ENCODE peak calls at places on chromosomes 2 and 18, in eight cellular contexts. J, Q, D, N, V, C, A and P are unnamed samples.

GRCh38 chr2:46001741-46002506 is 295.3 kb upstream of the EPAS1 start:
- DNase-seq in J (no peak), Q (no peak), D (no peak), N (no peak), V (no peak), C (no peak), A (no peak), P (no peak)

GRCh38 chr2:70080597-70081200 is 6.6 kb upstream of the PCBP1 start:
- DNase-seq in J (no peak), Q (no peak), D (no peak), N (no peak), V (no peak), C (no peak), A (no peak), P (no peak)

GRCh38 chr2:225041871-225042799 is at the start of gene DOCK10:
- DNase-seq in J (peak), Q (peak), D (peak), N (no peak), V (peak), C (peak), A (peak), P (peak)

GRCh38 chr2:52934354-52934898 is 833.2 kb upstream of the CHAC2 start:
- DNase-seq in J (no peak), Q (peak), D (peak), N (no peak), V (no peak), C (no peak), A (peak), P (no peak)

GRCh38 chr2:150484461-150484931 is 3.0 kb downstream of the RND3 start:
- DNase-seq in J (no peak), Q (no peak), D (no peak), N (no peak), V (no peak), C (no peak), A (no peak), P (no peak)

GRCh38 chr2:73985318-73986084 is 791 bp downstream of the TET3 start:
- DNase-seq in J (peak), Q (peak), D (peak), N (no peak), V (peak), C (no peak), A (peak), P (no peak)

GRCh38 chr2:157627594-157628281 is 926 bp downstream of the ACVR1C start:
- DNase-seq in J (no peak), Q (no peak), D (no peak), N (no peak), V (peak), C (no peak), A (no peak), P (no peak)

GRCh38 chr18:77807650-77808049 is 558.0 kb downstream of the GALR1 start:
- DNase-seq in J (no peak), Q (no peak), D (no peak), N (no peak), V (no peak), C (no peak), A (no peak), P (no peak)

GRCh38 chr18:63025251-63025710 is 294.3 kb downstream of the BCL2 start:
- DNase-seq in J (no peak), Q (no peak), D (peak), N (no peak), V (no peak), C (no peak), A (no peak), P (no peak)

GRCh38 chr18:37429768-37430167 is 135.8 kb downstream of the CELF4 start:
- DNase-seq in J (no peak), Q (no peak), D (no peak), N (no peak), V (no peak), C (no peak), A (no peak), P (no peak)

GRCh38 chr2:127355407-127356008 is 32.3 kb downstream of the MAP3K2 start:
- DNase-seq in J (no peak), Q (peak), D (no peak), N (no peak), V (peak), C (no peak), A (peak), P (no peak)

GRCh38 chr2:213021971-213022899 is 129.2 kb downstream of the IKZF2 start:
- DNase-seq in J (no peak), Q (peak), D (no peak), N (no peak), V (no peak), C (no peak), A (no peak), P (no peak)

GRCh38 chr18:47175895-47176575 is at the start of gene IER3IP1:
- DNase-seq in J (peak), Q (peak), D (peak), N (peak), V (peak), C (peak), A (peak), P (peak)
- TF ChIP-seq CTCF in J (peak), Q (no peak), D (no peak), N (no peak), V (no peak), C (peak), A (no peak), P (peak)

DNA sequence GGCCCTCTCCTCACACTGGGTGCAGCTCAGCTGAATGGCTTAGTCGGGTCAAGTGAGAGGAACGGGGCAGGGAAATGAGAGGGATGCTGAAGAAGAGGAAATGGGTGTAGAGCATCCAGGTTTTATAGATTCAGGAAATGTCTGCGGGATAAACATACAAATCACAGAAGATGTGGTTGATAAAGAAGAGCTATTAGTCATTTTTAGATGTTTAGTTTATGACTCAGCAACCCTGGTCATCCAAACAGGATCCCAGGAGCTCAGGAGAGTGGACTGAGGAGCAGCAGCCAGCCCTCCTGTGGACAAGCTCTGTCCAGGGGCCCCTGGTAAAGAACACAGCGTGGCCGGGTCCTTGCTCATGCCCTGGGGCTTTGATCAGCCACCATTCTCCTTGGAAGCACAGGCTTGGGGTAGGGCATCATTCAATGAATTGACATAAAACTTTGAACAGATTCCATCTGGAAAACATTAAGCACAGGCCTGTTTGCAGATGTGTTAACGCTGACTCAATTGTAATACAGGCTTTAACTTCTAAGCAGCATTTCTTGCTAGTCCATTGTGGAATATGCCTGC is 83.0 kb downstream of the NPAS2 start:
- DNase-seq in J (no peak), Q (no peak), D (peak), N (no peak), V (no peak), C (no peak), A (peak), P (no peak)
- TF ChIP-seq CTCF in J (no peak), Q (no peak), D (no peak), N (no peak), V (no peak), C (no peak), A (no peak), P (no peak)

GRCh38 chr2:26840937-26841610 is 6.9 kb upstream of the DPYSL5 start:
- DNase-seq in J (no peak), Q (peak), D (no peak), N (no peak), V (no peak), C (no peak), A (no peak), P (no peak)
- TF ChIP-seq CTCF in J (peak), Q (no peak), D (no peak), N (no peak), V (no peak), C (no peak), A (no peak), P (peak)

GRCh38 chr2:67669796-67670195 is 272.7 kb downstream of the ETAA1 start:
- DNase-seq in J (no peak), Q (no peak), D (no peak), N (no peak), V (no peak), C (no peak), A (no peak), P (no peak)
- TF ChIP-seq CTCF in J (no peak), Q (no peak), D (no peak), N (no peak), V (no peak), C (no peak), A (no peak), P (no peak)

GRCh38 chr2:86679036-86679435 is 41.1 kb upstream of the RMND5A start:
- DNase-seq in J (no peak), Q (no peak), D (no peak), N (no peak), V (no peak), C (no peak), A (no peak), P (no peak)

GRCh38 chr2:86673976-86674670 is 46.0 kb upstream of the RMND5A start:
- DNase-seq in J (no peak), Q (no peak), D (no peak), N (no peak), V (no peak), C (no peak), A (no peak), P (no peak)

GRCh38 chr2:86673011-86673410 is 47.1 kb upstream of the RMND5A start:
- DNase-seq in J (no peak), Q (no peak), D (no peak), N (no peak), V (no peak), C (no peak), A (no peak), P (no peak)

GRCh38 chr2:86675104-86675503 is 45.0 kb upstream of the RMND5A start:
- DNase-seq in J (no peak), Q (no peak), D (no peak), N (no peak), V (no peak), C (no peak), A (no peak), P (no peak)

GRCh38 chr2:86675611-86676015 is 44.5 kb upstream of the RMND5A start:
- DNase-seq in J (no peak), Q (peak), D (peak), N (no peak), V (peak), C (no peak), A (peak), P (no peak)
- TF ChIP-seq CTCF in J (no peak), Q (peak), D (no peak), N (no peak), V (no peak), C (no peak), A (peak), P (no peak)

DNA sequence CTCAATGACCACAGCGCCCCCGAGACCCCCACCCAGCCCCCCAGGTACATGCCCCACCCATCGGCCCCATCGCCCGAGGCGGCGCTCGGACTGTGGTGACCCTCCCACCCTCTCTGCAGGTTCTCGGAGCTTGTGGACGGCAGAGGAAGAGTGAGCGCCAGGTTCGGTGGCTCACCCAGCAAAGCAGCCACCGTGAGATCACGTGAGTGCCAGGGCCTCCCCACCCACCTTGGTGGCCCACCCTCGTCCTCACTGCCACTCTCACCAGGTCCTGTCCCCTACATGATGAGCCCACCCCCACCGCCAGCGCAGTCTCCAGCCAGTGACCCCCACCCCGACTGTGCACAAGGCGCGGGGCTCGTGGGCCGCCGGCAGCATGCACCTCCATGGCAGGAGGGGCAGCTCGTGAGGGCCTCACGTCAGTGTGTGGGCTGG is 30.4 kb downstream of the MTERF4 start:
- DNase-seq in J (no peak), Q (no peak), D (no peak), N (no peak), V (no peak), C (no peak), A (no peak), P (peak)
- TF ChIP-seq CTCF in J (no peak), Q (no peak), D (no peak), N (no peak), V (no peak), C (no peak), A (no peak), P (no peak)

GRCh38 chr18:28637897-28638296 is 461.0 kb upstream of the CDH2 start:
- DNase-seq in J (no peak), Q (no peak), D (no peak), N (no peak), V (no peak), C (no peak), A (no peak), P (no peak)
- TF ChIP-seq CTCF in J (peak), Q (no peak), D (peak), N (no peak), V (no peak), C (no peak), A (no peak), P (peak)